ENCODE peak calls at places on chromosomes 1 and 21, in six cellular contexts. One of them, this sample, is unnamed.

GRCh38 chr1:6125366-6125765 is 54.8 kb downstream of the CHD5 start:
- DNase-seq in AG04450: no peak
- DNase-seq in heart left ventricle: no peak
- DNase-seq in pancreas: no peak
- DNase-seq in left ventricle myocardium inferior: no peak
- DNase-seq in iPS DF 6.9: no peak
- DNase-seq in this sample: no peak

GRCh38 chr21:25396135-25396711 is 211.1 kb downstream of the MRPL39 start:
- DNase-seq in left ventricle myocardium inferior: no peak
- DNase-seq in pancreas: no peak
- DNase-seq in AG04450: no peak
- DNase-seq in heart left ventricle: no peak
- DNase-seq in iPS DF 6.9: no peak
- DNase-seq in this sample: no peak

GRCh38 chr21:44436958-44437357 is 18.4 kb upstream of the LRRC3 start:
- DNase-seq in left ventricle myocardium inferior: peak
- DNase-seq in pancreas: no peak
- DNase-seq in AG04450: no peak
- DNase-seq in iPS DF 6.9: no peak
- DNase-seq in heart left ventricle: no peak
- DNase-seq in this sample: peak

GRCh38 chr1:5119496-5120234 is 465.3 kb downstream of the AJAP1 start:
- DNase-seq in heart left ventricle: no peak
- DNase-seq in AG04450: no peak
- DNase-seq in iPS DF 6.9: no peak
- DNase-seq in left ventricle myocardium inferior: no peak
- DNase-seq in pancreas: no peak
- DNase-seq in this sample: no peak

GRCh38 chr21:22561946-22562345 is 1563.7 kb downstream of the NCAM2 start:
- DNase-seq in pancreas: no peak
- DNase-seq in iPS DF 6.9: no peak
- DNase-seq in AG04450: no peak
- DNase-seq in heart left ventricle: no peak
- DNase-seq in left ventricle myocardium inferior: no peak
- DNase-seq in this sample: no peak

GRCh38 chr1:229603387-229604005 is 22.4 kb downstream of the TAF5L start:
- DNase-seq in pancreas: no peak
- DNase-seq in left ventricle myocardium inferior: no peak
- DNase-seq in iPS DF 6.9: no peak
- DNase-seq in heart left ventricle: no peak
- DNase-seq in AG04450: no peak
- DNase-seq in this sample: no peak

GRCh38 chr21:42567861-42568260 is 54.2 kb downstream of the SLC37A1 start:
- DNase-seq in pancreas: no peak
- DNase-seq in iPS DF 6.9: no peak
- DNase-seq in AG04450: no peak
- DNase-seq in left ventricle myocardium inferior: no peak
- DNase-seq in heart left ventricle: no peak
- DNase-seq in this sample: no peak

GRCh38 chr1:30111431-30111830 is 612.0 kb downstream of the MATN1 start:
- DNase-seq in heart left ventricle: peak
- DNase-seq in AG04450: no peak
- DNase-seq in iPS DF 6.9: no peak
- DNase-seq in pancreas: peak
- DNase-seq in left ventricle myocardium inferior: peak
- DNase-seq in this sample: no peak

GRCh38 chr21:27480841-27481261 is 514.0 kb upstream of the ADAMTS5 start:
- DNase-seq in pancreas: no peak
- DNase-seq in heart left ventricle: no peak
- DNase-seq in AG04450: no peak
- DNase-seq in iPS DF 6.9: no peak
- DNase-seq in left ventricle myocardium inferior: no peak
- DNase-seq in this sample: no peak

GRCh38 chr1:191662746-191663145 is 495.5 kb upstream of the RGS18 start:
- DNase-seq in pancreas: no peak
- DNase-seq in heart left ventricle: no peak
- DNase-seq in iPS DF 6.9: no peak
- DNase-seq in AG04450: no peak
- DNase-seq in left ventricle myocardium inferior: no peak
- DNase-seq in this sample: no peak

GRCh38 chr1:22876359-22877111 is 96.1 kb downstream of the LACTBL1 start:
- DNase-seq in AG04450: no peak
- DNase-seq in heart left ventricle: no peak
- DNase-seq in pancreas: peak
- DNase-seq in left ventricle myocardium inferior: no peak
- DNase-seq in iPS DF 6.9: no peak
- DNase-seq in this sample: no peak

GRCh38 chr1:162905759-162906158 is 44.8 kb upstream of the CCDC190 start:
- DNase-seq in left ventricle myocardium inferior: no peak
- DNase-seq in heart left ventricle: no peak
- DNase-seq in pancreas: no peak
- DNase-seq in AG04450: no peak
- DNase-seq in iPS DF 6.9: no peak
- DNase-seq in this sample: no peak

GRCh38 chr1:176559474-176560390 is 96.8 kb downstream of the PAPPA2 start:
- DNase-seq in heart left ventricle: peak
- DNase-seq in pancreas: peak
- DNase-seq in iPS DF 6.9: peak
- DNase-seq in AG04450: peak
- DNase-seq in left ventricle myocardium inferior: no peak
- DNase-seq in this sample: peak

GRCh38 chr1:8318436-8318835 is 522 bp downstream of the SLC45A1 start:
- DNase-seq in AG04450: no peak
- DNase-seq in pancreas: no peak
- DNase-seq in iPS DF 6.9: no peak
- DNase-seq in left ventricle myocardium inferior: no peak
- DNase-seq in heart left ventricle: no peak
- DNase-seq in this sample: no peak

GRCh38 chr1:9892563-9893528 is 17.2 kb downstream of the CTNNBIP1 start:
- DNase-seq in heart left ventricle: peak
- DNase-seq in left ventricle myocardium inferior: no peak
- DNase-seq in pancreas: no peak
- DNase-seq in iPS DF 6.9: no peak
- DNase-seq in AG04450: no peak
- DNase-seq in this sample: no peak

GRCh38 chr1:244163861-244164562 is 112.9 kb downstream of the ZBTB18 start:
- DNase-seq in iPS DF 6.9: peak
- DNase-seq in pancreas: no peak
- DNase-seq in left ventricle myocardium inferior: peak
- DNase-seq in heart left ventricle: peak
- DNase-seq in AG04450: peak
- DNase-seq in this sample: no peak

GRCh38 chr1:115307621-115308020 is 30.4 kb downstream of the NGF start:
- DNase-seq in left ventricle myocardium inferior: no peak
- DNase-seq in iPS DF 6.9: no peak
- DNase-seq in pancreas: no peak
- DNase-seq in heart left ventricle: no peak
- DNase-seq in AG04450: no peak
- DNase-seq in this sample: no peak

GRCh38 chr1:234725177-234726132 is 115.5 kb upstream of the IRF2BP2 start:
- DNase-seq in heart left ventricle: peak
- DNase-seq in AG04450: no peak
- DNase-seq in left ventricle myocardium inferior: peak
- DNase-seq in iPS DF 6.9: no peak
- DNase-seq in pancreas: peak
- DNase-seq in this sample: peak

GRCh38 chr1:68045511-68046180 is 4.8 kb downstream of the DIRAS3 start:
- DNase-seq in left ventricle myocardium inferior: no peak
- DNase-seq in AG04450: no peak
- DNase-seq in heart left ventricle: no peak
- DNase-seq in pancreas: no peak
- DNase-seq in iPS DF 6.9: no peak
- DNase-seq in this sample: no peak

GRCh38 chr1:160205974-160206369 is 788 bp downstream of the PEA15 start:
- DNase-seq in AG04450: no peak
- DNase-seq in pancreas: peak
- DNase-seq in left ventricle myocardium inferior: peak
- DNase-seq in iPS DF 6.9: no peak
- DNase-seq in heart left ventricle: peak
- DNase-seq in this sample: no peak

GRCh38 chr1:160208179-160209040 is 3.2 kb downstream of the PEA15 start:
- DNase-seq in pancreas: no peak
- DNase-seq in iPS DF 6.9: no peak
- DNase-seq in AG04450: no peak
- DNase-seq in left ventricle myocardium inferior: peak
- DNase-seq in heart left ventricle: peak
- DNase-seq in this sample: no peak

GRCh38 chr1:160207751-160208150 is 2.6 kb downstream of the PEA15 start:
- DNase-seq in AG04450: no peak
- DNase-seq in iPS DF 6.9: no peak
- DNase-seq in pancreas: no peak
- DNase-seq in left ventricle myocardium inferior: no peak
- DNase-seq in heart left ventricle: no peak
- DNase-seq in this sample: no peak

GRCh38 chr1:160206421-160207117 is 1.4 kb downstream of the PEA15 start:
- DNase-seq in iPS DF 6.9: peak
- DNase-seq in AG04450: peak
- DNase-seq in pancreas: no peak
- DNase-seq in left ventricle myocardium inferior: no peak
- DNase-seq in heart left ventricle: no peak
- DNase-seq in this sample: no peak

GRCh38 chr1:160207118-160207650 is 2.0 kb downstream of the PEA15 start:
- DNase-seq in pancreas: no peak
- DNase-seq in iPS DF 6.9: no peak
- DNase-seq in heart left ventricle: no peak
- DNase-seq in AG04450: no peak
- DNase-seq in left ventricle myocardium inferior: no peak
- DNase-seq in this sample: no peak
- H3K4me3 ChIP-seq in pancreas: no peak
- H3K4me3 ChIP-seq in iPS DF 6.9: no peak
- H3K4me3 ChIP-seq in heart left ventricle: no peak
- H3K4me3 ChIP-seq in AG04450: peak
- H3K4me3 ChIP-seq in left ventricle myocardium inferior: peak
- H3K4me3 ChIP-seq in this sample: no peak

DNA sequence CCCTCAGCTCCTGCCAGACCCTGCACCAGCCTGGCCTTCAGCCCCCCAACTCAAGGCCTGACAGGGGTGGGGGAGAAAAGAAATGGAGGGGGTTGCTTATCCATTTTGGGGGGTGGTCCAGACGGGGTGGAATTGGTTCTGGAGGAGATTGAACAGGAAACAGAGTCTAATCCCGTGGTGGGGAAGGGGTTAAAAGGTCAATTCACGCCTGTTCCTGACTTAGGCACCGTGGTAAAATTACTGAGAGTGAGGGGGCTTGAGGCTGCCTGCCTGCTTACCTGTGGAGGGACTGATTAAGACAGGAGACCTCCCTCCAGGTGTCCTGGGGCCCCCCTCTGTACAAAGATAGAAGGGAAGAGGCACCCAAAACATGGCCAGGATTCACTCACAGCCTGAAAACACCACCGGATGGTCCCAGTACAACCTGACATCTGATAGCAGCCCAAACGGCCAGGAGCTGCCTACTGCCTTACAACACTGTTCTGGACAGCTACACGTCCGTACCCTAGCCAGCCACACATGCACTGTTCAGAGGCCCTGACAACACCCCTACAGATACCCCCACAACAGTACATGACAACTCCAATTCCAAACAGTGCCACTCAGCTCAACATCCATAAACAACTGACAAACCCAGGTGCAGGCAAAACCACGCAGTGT is 31.8 kb downstream of the AHDC1 start:
- DNase-seq in left ventricle myocardium inferior: peak
- DNase-seq in AG04450: no peak
- DNase-seq in heart left ventricle: no peak
- DNase-seq in iPS DF 6.9: no peak
- DNase-seq in pancreas: no peak
- DNase-seq in this sample: peak
- H3K4me3 ChIP-seq in left ventricle myocardium inferior: peak
- H3K4me3 ChIP-seq in AG04450: no peak
- H3K4me3 ChIP-seq in heart left ventricle: no peak
- H3K4me3 ChIP-seq in iPS DF 6.9: no peak
- H3K4me3 ChIP-seq in pancreas: no peak
- H3K4me3 ChIP-seq in this sample: peak

GRCh38 chr1:161473363-161473762 is 31.9 kb upstream of the FCGR2A start:
- DNase-seq in iPS DF 6.9: peak
- DNase-seq in left ventricle myocardium inferior: no peak
- DNase-seq in heart left ventricle: no peak
- DNase-seq in pancreas: no peak
- DNase-seq in AG04450: no peak
- DNase-seq in this sample: no peak
- H3K4me3 ChIP-seq in iPS DF 6.9: peak
- H3K4me3 ChIP-seq in left ventricle myocardium inferior: no peak
- H3K4me3 ChIP-seq in heart left ventricle: no peak
- H3K4me3 ChIP-seq in pancreas: no peak
- H3K4me3 ChIP-seq in AG04450: peak
- H3K4me3 ChIP-seq in this sample: no peak

DNA sequence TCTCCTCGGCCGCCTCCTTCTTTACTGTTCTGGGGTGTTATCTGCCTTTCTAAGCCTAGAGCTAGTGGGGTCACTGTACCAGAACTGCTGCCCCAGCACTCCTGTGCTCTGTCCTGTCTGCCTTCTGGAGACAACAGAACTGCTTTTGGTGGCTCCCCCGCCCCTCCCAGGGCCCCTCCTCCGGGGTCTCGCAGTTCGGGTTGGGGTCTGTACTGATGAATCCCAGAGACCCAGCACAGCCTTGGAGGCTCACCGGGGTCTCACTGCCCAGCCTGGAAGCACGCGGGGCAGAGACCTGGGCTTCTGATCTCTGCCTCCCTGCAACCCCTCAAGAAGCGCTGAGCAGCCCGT is 3.2 kb upstream of the PLEKHA6 start:
- DNase-seq in pancreas: no peak
- DNase-seq in heart left ventricle: no peak
- DNase-seq in AG04450: no peak
- DNase-seq in left ventricle myocardium inferior: no peak
- DNase-seq in iPS DF 6.9: no peak
- DNase-seq in this sample: no peak
- H3K4me3 ChIP-seq in pancreas: no peak
- H3K4me3 ChIP-seq in heart left ventricle: peak
- H3K4me3 ChIP-seq in AG04450: peak
- H3K4me3 ChIP-seq in left ventricle myocardium inferior: peak
- H3K4me3 ChIP-seq in iPS DF 6.9: no peak
- H3K4me3 ChIP-seq in this sample: peak

GRCh38 chr1:156128749-156129682 is 14.5 kb downstream of the LMNA start:
- DNase-seq in iPS DF 6.9: no peak
- DNase-seq in pancreas: no peak
- DNase-seq in left ventricle myocardium inferior: peak
- DNase-seq in heart left ventricle: peak
- DNase-seq in AG04450: no peak
- DNase-seq in this sample: no peak
- H3K4me3 ChIP-seq in iPS DF 6.9: no peak
- H3K4me3 ChIP-seq in pancreas: no peak
- H3K4me3 ChIP-seq in left ventricle myocardium inferior: peak
- H3K4me3 ChIP-seq in heart left ventricle: peak
- H3K4me3 ChIP-seq in AG04450: peak
- H3K4me3 ChIP-seq in this sample: peak

This sample was measured in gastrocnemius medialis.